ENCODE peak calls at places on chromosome 17, in seven cellular contexts. W, X, L, P, C, M and G are unnamed samples.
A peak's percentile ranks its signal among the peaks of the same experiment; 100 is the strongest.

GRCh38 chr17:50266384-50267073 is 7.7 kb upstream of the TMEM92 start:
- DNase-seq in W (no peak), X (peak; percentile 43), L (no peak), P (no peak), C (peak; percentile 26), M (no peak), G (no peak)

GRCh38 chr17:31296156-31296555 is 883 bp downstream of the OMG start:
- DNase-seq in W (no peak), X (no peak), L (no peak), P (no peak), C (no peak), M (no peak), G (no peak)

GRCh38 chr17:28892024-28892423 is 5.5 kb downstream of the FLOT2 start:
- DNase-seq in W (no peak), X (no peak), L (no peak), P (no peak), C (no peak), M (no peak), G (no peak)

GRCh38 chr17:82400830-82401229 is 17.3 kb upstream of the HEXD start:
- DNase-seq in W (no peak), X (no peak), L (peak; percentile 23), P (no peak), C (peak; percentile 87), M (peak; percentile 57), G (peak; percentile 23)

GRCh38 chr17:6654816-6655731 is 3.5 kb downstream of the C17orf100 start:
- DNase-seq in W (no peak), X (peak; percentile 12), L (no peak), P (no peak), C (no peak), M (no peak), G (no peak)

GRCh38 chr17:37691807-37692206 is 48.6 kb upstream of the DDX52 start:
- DNase-seq in W (no peak), X (no peak), L (no peak), P (no peak), C (no peak), M (no peak), G (no peak)

GRCh38 chr17:48715496-48716399 is 6.6 kb downstream of the PRAC1 start:
- DNase-seq in W (no peak), X (no peak), L (no peak), P (no peak), C (peak; percentile 37), M (no peak), G (no peak)

GRCh38 chr17:80424878-80425765 is 10.2 kb downstream of the ENDOV start:
- DNase-seq in W (no peak), X (no peak), L (no peak), P (no peak), C (no peak), M (peak; percentile 24), G (no peak)

GRCh38 chr17:46764709-46765401 is 53.6 kb downstream of the WNT3 start:
- DNase-seq in W (no peak), X (peak; percentile 92), L (no peak), P (no peak), C (no peak), M (no peak), G (no peak)

GRCh38 chr17:42065201-42065600 is 14.8 kb upstream of the C17orf113 start:
- DNase-seq in W (no peak), X (no peak), L (no peak), P (no peak), C (no peak), M (no peak), G (no peak)

GRCh38 chr17:10337976-10338375 is 34.8 kb downstream of the MYH13 start:
- DNase-seq in W (no peak), X (no peak), L (no peak), P (no peak), C (no peak), M (no peak), G (no peak)

GRCh38 chr17:16446338-16446983 is 31.1 kb downstream of the TRPV2 start:
- DNase-seq in W (no peak), X (no peak), L (no peak), P (no peak), C (peak; percentile 19), M (no peak), G (no peak)

GRCh38 chr17:72125226-72125651 is 4.4 kb downstream of the SOX9 start:
- DNase-seq in W (no peak), X (no peak), L (no peak), P (no peak), C (no peak), M (no peak), G (no peak)